ENCODE peak calls at places on chromosomes 5 and 9, in nine cellular contexts. A is IMR-90; U is CD8-positive, alpha-beta T cell; R is heart right ventricle; P is body of pancreas; T is uterus; F is HFF-Myc; X is psoas muscle; G is Panc1. E is an unnamed sample.

GRCh38 chr9:72786948-72787347 is 165.9 kb downstream of the ALDH1A1 start:
- DNase-seq in X (no peak), T (no peak), F (no peak), U (no peak), R (no peak), A (no peak), P (no peak), G (no peak), E (no peak)

GRCh38 chr9:131999692-132000551 is 79.7 kb downstream of the MED27 start:
- DNase-seq in T (no peak), A (peak), F (peak), R (no peak), P (no peak), X (no peak), U (no peak), G (no peak), E (peak)

GRCh38 chr9:85178486-85178885 is 509.0 kb downstream of the NTRK2 start:
- DNase-seq in X (no peak), G (no peak), T (no peak), R (no peak), F (no peak), P (no peak), U (no peak), A (no peak), E (no peak)

GRCh38 chr5:131142970-131143617 is 22.0 kb downstream of the HINT1 start:
- DNase-seq in U (no peak), X (no peak), F (no peak), T (no peak), R (no peak), P (no peak), A (no peak), G (no peak), E (no peak)

GRCh38 chr9:33719581-33720374 is 75.6 kb upstream of the PRSS3 start:
- DNase-seq in A (no peak), T (no peak), U (no peak), G (no peak), P (no peak), X (peak), F (no peak), R (no peak), E (no peak)

GRCh38 chr5:76337949-76338589 is 65.0 kb upstream of the IQGAP2 start:
- DNase-seq in U (peak), A (peak), X (no peak), R (no peak), F (peak), T (no peak), P (peak), G (peak), E (peak)

GRCh38 chr9:98930792-98931191 is 12.9 kb upstream of the COL15A1 start:
- DNase-seq in T (no peak), A (no peak), G (no peak), R (no peak), U (no peak), P (no peak), F (no peak), X (no peak), E (no peak)

GRCh38 chr9:121954477-121955175 is 138.5 kb downstream of the TTLL11 start:
- DNase-seq in X (peak), F (no peak), A (peak), T (peak), R (peak), U (no peak), G (no peak), P (peak), E (peak)

GRCh38 chr9:33649463-33649862 is 125.4 kb downstream of the ANKRD18B start:
- DNase-seq in R (no peak), U (no peak), X (no peak), P (no peak), T (no peak), A (no peak), F (no peak), G (no peak), E (no peak)

GRCh38 chr9:109640232-109641078 is 139.5 kb upstream of the PALM2AKAP2 start:
- DNase-seq in G (no peak), T (peak), X (peak), U (no peak), R (peak), F (no peak), P (peak), A (peak), E (peak)

GRCh38 chr5:40904205-40904993 is 4.9 kb upstream of the C7 start:
- DNase-seq in G (peak), A (peak), U (no peak), X (no peak), T (peak), P (peak), F (peak), R (peak), E (peak)

GRCh38 chr9:5870020-5870339 is 20.7 kb upstream of the MLANA start:
- DNase-seq in U (no peak), F (no peak), A (no peak), T (no peak), X (no peak), R (no peak), G (no peak), P (no peak), E (no peak)

GRCh38 chr9:5868235-5868634 is 22.5 kb upstream of the MLANA start:
- DNase-seq in P (no peak), A (no peak), X (no peak), R (no peak), U (no peak), T (no peak), G (no peak), F (no peak), E (no peak)

GRCh38 chr9:5871785-5872184 is 18.9 kb upstream of the MLANA start:
- DNase-seq in U (no peak), F (no peak), A (no peak), X (no peak), T (no peak), G (no peak), R (no peak), P (no peak), E (no peak)

GRCh38 chr9:5870691-5871090 is 20.0 kb upstream of the MLANA start:
- DNase-seq in F (no peak), T (no peak), P (peak), X (no peak), G (no peak), R (no peak), A (no peak), U (no peak), E (no peak)

GRCh38 chr9:5869315-5870019 is 21.2 kb upstream of the MLANA start:
- DNase-seq in T (no peak), U (no peak), F (no peak), A (no peak), R (no peak), X (no peak), P (no peak), G (no peak), E (no peak)
- TF ChIP-seq CTCF in T (no peak), U (no peak), F (peak), A (peak), R (no peak), X (no peak), P (no peak), G (no peak), E (peak)

DNA sequence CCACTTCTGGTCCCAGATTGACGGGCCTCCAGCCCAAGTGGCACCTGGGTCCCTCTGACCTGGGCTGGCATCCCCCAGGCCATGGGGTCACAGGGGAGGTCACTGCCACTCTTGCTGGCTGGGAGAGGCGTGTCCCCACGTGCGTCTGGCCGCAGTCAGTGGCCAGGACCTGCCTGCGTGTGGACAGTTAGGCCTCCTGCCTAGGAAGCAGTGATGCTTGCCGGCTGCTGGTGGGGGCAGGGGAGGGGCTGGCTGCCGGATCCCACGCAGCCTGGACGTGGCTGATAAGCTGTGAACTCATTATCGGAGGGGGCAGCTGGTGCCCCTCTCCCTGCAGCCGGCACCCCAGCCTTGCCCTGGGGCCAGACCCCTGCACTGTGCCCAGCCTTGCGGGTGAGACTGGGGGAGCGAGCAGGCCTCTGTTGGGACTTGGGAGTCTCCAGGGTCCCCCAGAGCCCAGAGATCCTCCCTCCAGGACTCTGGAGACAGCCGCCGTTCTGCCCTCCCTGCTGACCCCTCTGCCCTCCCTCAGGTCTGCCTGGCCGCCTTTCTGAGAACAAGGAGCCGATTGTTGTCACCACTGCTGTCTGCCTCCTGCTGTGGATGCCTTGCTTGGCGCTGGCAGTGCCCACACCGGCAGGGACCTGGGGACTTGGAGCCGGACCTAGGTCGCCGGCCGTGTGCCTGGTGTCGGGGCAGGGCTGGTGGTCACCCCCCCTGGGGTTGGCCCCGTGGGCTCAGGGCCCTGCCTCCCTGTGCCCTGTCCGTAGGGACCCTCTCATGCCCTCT is 12.3 kb downstream of the RXRA start:
- DNase-seq in P (peak), G (no peak), X (no peak), A (no peak), T (no peak), F (no peak), U (no peak), R (no peak), E (no peak)
- H3K4me3 ChIP-seq in P (no peak), G (no peak), X (peak), A (no peak), T (no peak), F (no peak), U (no peak), R (peak), E (no peak)

DNA sequence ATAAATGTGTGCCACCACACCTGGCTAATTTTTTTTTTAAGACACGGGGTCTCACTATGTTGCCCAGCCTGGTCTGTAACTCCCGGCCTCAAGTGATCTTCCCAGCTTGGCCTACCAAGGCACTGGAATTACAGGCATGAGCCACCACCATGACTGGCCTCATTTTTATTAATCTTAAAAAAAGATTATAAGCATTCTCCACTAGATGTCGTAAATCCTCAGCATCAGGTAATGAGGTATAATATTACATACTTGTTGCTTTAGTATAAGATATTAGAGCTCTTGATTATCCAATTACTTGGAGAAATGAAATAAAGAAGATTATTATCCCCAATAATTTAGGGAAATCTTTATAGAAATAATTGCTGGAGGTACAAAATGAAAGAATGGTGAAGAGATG is 78.3 kb upstream of the HTR1A start:
- DNase-seq in U (no peak), X (no peak), P (no peak), A (no peak), T (no peak), R (no peak), F (no peak), G (no peak), E (no peak)
- TF ChIP-seq CTCF in U (no peak), X (no peak), P (no peak), A (no peak), T (no peak), R (no peak), F (no peak), G (peak), E (no peak)

DNA sequence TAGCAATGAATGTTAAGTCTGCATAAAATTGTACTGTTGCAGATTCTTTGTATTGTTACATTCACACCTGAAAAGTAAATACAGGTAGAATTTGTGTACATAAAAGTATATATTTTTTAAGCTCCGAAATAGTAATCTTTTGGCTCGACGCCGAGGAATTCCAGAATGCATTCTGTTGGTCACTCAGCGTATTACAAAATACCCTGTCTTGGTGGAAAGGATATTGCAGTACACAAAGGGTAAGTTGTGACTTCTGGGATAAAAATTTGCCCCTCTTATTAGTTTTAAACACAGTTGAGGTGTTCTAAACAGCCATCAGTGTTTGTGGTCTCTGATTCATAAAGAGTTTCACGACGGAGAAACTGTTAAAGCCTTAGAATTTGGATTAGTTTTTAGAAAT is 257.6 kb downstream of the ARHGEF28 start:
- DNase-seq in G (no peak), T (no peak), A (no peak), F (no peak), P (no peak), X (no peak), U (no peak), R (no peak), E (peak)
- H3K4me3 ChIP-seq in G (no peak), T (no peak), A (no peak), F (no peak), P (no peak), X (no peak), U (no peak), R (no peak), E (no peak)

E was measured in fibroblast of the aortic adventitia.